ENCODE peak calls at places on chromosomes 12 and 14, in four cellular contexts. N is A549, X is K562, V is HepG2. Y is an unnamed sample.

GRCh38 chr12:39764944-39765560 is 145.4 kb upstream of the ABCD2 start:
- DNase-seq in N (peak; percentile 55), X (peak; percentile 33), V (peak; percentile 12), Y (no peak)

GRCh38 chr12:125633686-125634085 is 568.5 kb downstream of the AACS start:
- DNase-seq in N (no peak), X (no peak), V (no peak), Y (no peak)

GRCh38 chr12:56389215-56389850 is 26.7 kb upstream of the APOF start:
- DNase-seq in N (no peak), X (no peak), V (no peak), Y (no peak)

GRCh38 chr14:77483851-77484250 is 14.8 kb downstream of the ISM2 start:
- DNase-seq in N (no peak), X (no peak), V (no peak), Y (no peak)

GRCh38 chr12:110042260-110042659 is 6.1 kb downstream of the C12orf76 start:
- DNase-seq in N (peak; percentile 72), X (no peak), V (peak; percentile 26), Y (no peak)

GRCh38 chr14:53391156-53391555 is 238.0 kb upstream of the DDHD1 start:
- DNase-seq in N (no peak), X (no peak), V (peak; percentile 13), Y (no peak)

GRCh38 chr12:116384629-116385485 is 107.4 kb upstream of the MED13L start:
- DNase-seq in N (peak; percentile 42), X (peak; percentile 62), V (no peak), Y (no peak)

GRCh38 chr12:132476038-132476414 is 13.9 kb upstream of the FBRSL1 start:
- DNase-seq in N (no peak), X (no peak), V (no peak), Y (no peak)

GRCh38 chr12:113333877-113334785 is 778 bp downstream of the SLC8B1 start:
- DNase-seq in N (no peak), X (peak; percentile 47), V (no peak), Y (no peak)

DNA sequence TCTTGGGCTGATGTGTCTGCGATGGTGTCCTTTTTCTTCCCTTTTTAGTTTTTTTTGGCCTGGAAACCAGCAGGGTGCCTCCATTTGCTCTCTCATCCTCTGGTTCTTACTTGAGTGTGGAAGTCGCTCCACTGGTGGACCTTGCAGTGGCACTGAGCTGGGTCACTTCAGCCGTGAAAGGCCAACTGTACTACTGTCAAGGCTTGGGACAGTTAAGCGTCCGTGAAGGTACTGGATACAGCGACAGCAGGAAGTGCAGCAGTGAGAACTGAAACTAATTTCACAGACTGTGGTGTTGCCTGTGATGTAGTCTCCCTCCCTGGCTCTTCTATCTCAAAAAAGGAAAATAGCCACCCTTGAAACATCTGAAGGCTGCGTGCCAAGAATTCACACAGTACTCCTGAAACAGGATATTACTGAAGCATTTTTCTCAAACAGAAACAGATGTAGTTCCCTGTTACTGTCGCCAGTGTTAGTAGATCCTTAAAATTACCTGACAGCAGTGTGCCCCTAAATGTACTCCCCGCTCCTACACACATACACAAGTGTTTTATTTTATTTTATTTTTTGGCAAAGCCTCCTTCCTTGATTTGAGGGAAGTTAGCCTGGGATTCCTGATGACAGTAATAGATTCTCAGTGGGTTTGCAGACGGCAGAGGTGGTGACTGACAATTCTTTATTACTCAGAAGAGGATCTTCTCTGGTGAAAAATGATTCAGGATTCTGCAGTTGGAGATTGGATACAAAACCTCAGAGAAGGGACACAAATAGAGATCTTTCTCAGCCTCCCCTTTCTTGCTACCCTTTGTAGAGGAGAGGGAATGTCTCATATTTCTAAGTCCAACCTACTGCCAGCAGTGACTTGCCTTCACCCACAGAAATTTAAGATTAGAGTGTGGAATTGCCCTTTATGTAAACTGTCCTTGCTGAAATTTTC is 4.3 kb downstream of the SUSD6 start:
- DNase-seq in N (no peak), X (peak; percentile 27), V (no peak), Y (peak; percentile 97)
- TF ChIP-seq CHD4 in N (no peak), X (no peak), V (no peak), Y (no peak)

DNA sequence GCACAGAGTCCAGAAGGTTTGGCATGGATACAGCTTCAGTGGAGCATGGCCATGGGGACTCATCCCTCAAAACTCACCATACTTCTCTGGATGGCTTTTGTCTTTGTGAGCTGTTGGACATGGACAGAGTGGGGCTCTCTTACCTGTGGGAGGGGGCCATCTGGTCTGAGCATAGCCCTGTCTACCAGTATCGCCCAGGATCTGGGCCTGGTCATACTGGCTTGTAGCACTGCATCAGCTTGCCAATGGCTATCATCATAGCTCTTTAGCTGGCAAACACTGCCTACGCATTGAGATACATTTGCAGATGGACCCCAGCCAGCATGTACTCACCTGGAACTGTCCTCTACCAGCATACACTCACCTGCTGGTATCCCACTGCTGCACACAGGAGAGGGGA is 975.2 kb upstream of the NOVA1 start:
- DNase-seq in N (no peak), X (no peak), V (no peak), Y (no peak)
- TF ChIP-seq CHD4 in N (no peak), X (no peak), V (no peak), Y (no peak)

GRCh38 chr14:59936145-59936544 is 16.2 kb downstream of the LRRC9 start:
- DNase-seq in N (no peak), X (no peak), V (no peak), Y (no peak)
- TF ChIP-seq CHD4 in N (no peak), X (no peak), V (no peak), Y (no peak)

DNA sequence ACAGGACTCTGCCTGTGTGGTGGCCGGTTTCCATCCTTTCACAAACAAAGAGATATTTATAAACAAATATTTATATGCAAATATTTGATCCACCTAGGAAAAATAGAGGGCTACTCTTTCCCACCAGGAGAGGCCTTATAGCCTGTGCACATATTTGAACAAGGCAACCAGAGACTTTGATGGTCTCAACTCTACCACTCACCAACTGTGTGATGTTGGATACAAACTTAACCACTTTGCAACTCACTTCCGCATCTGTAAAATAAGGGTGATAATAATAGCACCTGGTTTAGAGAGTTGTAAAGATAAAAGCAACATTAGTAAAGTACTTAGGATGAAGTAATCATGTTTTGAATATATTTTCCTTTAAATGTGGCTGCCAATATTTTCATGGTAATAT is 1.5 kb upstream of the CLEC12A start:
- DNase-seq in N (no peak), X (no peak), V (no peak), Y (no peak)
- TF ChIP-seq CHD4 in N (no peak), X (no peak), V (no peak), Y (no peak)

GRCh38 chr14:101294136-101294535 is 267.2 kb upstream of the DIO3 start:
- DNase-seq in N (no peak), X (no peak), V (no peak), Y (no peak)
- TF ChIP-seq CHD4 in N (no peak), X (no peak), V (no peak), Y (no peak)

GRCh38 chr12:53219116-53219955 is 12.3 kb upstream of the ITGB7 start:
- DNase-seq in N (peak; percentile 51), X (peak; percentile 61), V (no peak), Y (no peak)
- TF ChIP-seq CHD4 in N (no peak), X (no peak), V (no peak), Y (no peak)

GRCh38 chr14:105742531-105742848 is 216.1 kb downstream of the TMEM121 start:
- DNase-seq in N (no peak), X (no peak), V (no peak), Y (no peak)
- TF ChIP-seq CHD4 in N (no peak), X (no peak), V (no peak), Y (no peak)

GRCh38 chr12:47910486-47910885 is 5.7 kb upstream of the VDR start:
- DNase-seq in N (no peak), X (no peak), V (no peak), Y (no peak)
- TF ChIP-seq CHD4 in N (no peak), X (no peak), V (no peak), Y (no peak)

GRCh38 chr12:67889935-67890334 is 99.3 kb upstream of the IFNG-AS1 start:
- DNase-seq in N (no peak), X (no peak), V (no peak), Y (no peak)

GRCh38 chr12:67890726-67891125 is 98.5 kb upstream of the IFNG-AS1 start:
- DNase-seq in N (no peak), X (no peak), V (no peak), Y (no peak)

GRCh38 chr12:67892289-67892688 is 97.0 kb upstream of the IFNG-AS1 start:
- DNase-seq in N (no peak), X (no peak), V (no peak), Y (no peak)

GRCh38 chr12:67893003-67893402 is 96.2 kb upstream of the IFNG-AS1 start:
- DNase-seq in N (no peak), X (no peak), V (no peak), Y (no peak)

DNA sequence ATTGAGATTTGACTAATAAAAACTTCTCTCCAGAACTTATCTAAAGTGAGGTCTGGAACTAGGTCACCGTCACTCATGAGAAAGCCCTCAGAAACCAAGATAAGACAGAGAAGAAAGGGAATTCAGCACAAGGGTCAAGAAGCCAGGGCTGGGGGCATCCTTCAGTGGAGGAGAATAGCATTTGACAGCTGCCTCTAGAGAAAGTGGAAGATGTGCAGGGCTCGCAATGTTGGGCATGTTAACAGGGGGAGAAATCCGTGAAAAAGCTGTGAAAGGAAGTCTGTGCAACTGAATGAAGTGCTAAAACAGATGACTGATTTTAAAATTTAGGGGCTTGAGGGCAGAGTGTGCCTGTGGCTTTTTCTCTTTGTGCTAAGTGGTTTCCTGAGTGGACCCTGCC is 97.7 kb upstream of the IFNG-AS1 start:
- DNase-seq in N (no peak), X (no peak), V (no peak), Y (no peak)
- TF ChIP-seq CHD4 in N (no peak), X (no peak), V (no peak), Y (no peak)

GRCh38 chr12:90234455-90234854 is 525.8 kb upstream of the ATP2B1 start:
- DNase-seq in N (peak; percentile 24), X (no peak), V (no peak), Y (no peak)
- TF ChIP-seq CHD4 in N (no peak), X (no peak), V (no peak), Y (no peak)

Y was measured in GM12878.